ENCODE peak calls at places on chromosomes 5 and 9, in ten cellular contexts. One of them, this sample, is unnamed.

GRCh38 chr5:120545007-120545406 is 80.9 kb downstream of the PRR16 start:
- DNase-seq in adrenal gland: no peak
- DNase-seq in body of pancreas: no peak
- DNase-seq in Peyer's patch: no peak
- DNase-seq in A549: no peak
- DNase-seq in lower leg skin: no peak
- DNase-seq in sigmoid colon: no peak
- DNase-seq in spleen: no peak
- DNase-seq in heart left ventricle: no peak
- DNase-seq in erythroblast: no peak
- DNase-seq in this sample: no peak

GRCh38 chr5:23468658-23469057 is 38.8 kb upstream of the PRDM9 start:
- DNase-seq in adrenal gland: no peak
- DNase-seq in body of pancreas: no peak
- DNase-seq in Peyer's patch: no peak
- DNase-seq in A549: no peak
- DNase-seq in lower leg skin: no peak
- DNase-seq in sigmoid colon: no peak
- DNase-seq in spleen: no peak
- DNase-seq in heart left ventricle: no peak
- DNase-seq in erythroblast: no peak
- DNase-seq in this sample: no peak

GRCh38 chr9:93156475-93157008 is 22.5 kb upstream of the NINJ1 start:
- DNase-seq in adrenal gland: no peak
- DNase-seq in body of pancreas: no peak
- DNase-seq in Peyer's patch: no peak
- DNase-seq in A549: no peak
- DNase-seq in lower leg skin: no peak
- DNase-seq in sigmoid colon: no peak
- DNase-seq in spleen: no peak
- DNase-seq in heart left ventricle: no peak
- DNase-seq in erythroblast: no peak
- DNase-seq in this sample: no peak

GRCh38 chr9:696332-697090 is 145.0 kb upstream of the DMRT1 start:
- DNase-seq in adrenal gland: peak; percentile 60
- DNase-seq in body of pancreas: peak; percentile 32
- DNase-seq in Peyer's patch: no peak
- DNase-seq in A549: peak; percentile 33
- DNase-seq in lower leg skin: no peak
- DNase-seq in sigmoid colon: peak; percentile 88
- DNase-seq in spleen: no peak
- DNase-seq in heart left ventricle: peak; percentile 54
- DNase-seq in erythroblast: no peak
- DNase-seq in this sample: no peak

GRCh38 chr9:133777871-133778270 is 39.7 kb upstream of the SARDH start:
- DNase-seq in adrenal gland: no peak
- DNase-seq in body of pancreas: no peak
- DNase-seq in Peyer's patch: no peak
- DNase-seq in A549: no peak
- DNase-seq in lower leg skin: no peak
- DNase-seq in sigmoid colon: no peak
- DNase-seq in spleen: peak; percentile 52
- DNase-seq in heart left ventricle: no peak
- DNase-seq in erythroblast: no peak
- DNase-seq in this sample: no peak

GRCh38 chr9:137406085-137406773 is 16.7 kb downstream of the EXD3 start:
- DNase-seq in adrenal gland: no peak
- DNase-seq in body of pancreas: no peak
- DNase-seq in Peyer's patch: peak; percentile 57
- DNase-seq in A549: no peak
- DNase-seq in lower leg skin: no peak
- DNase-seq in sigmoid colon: no peak
- DNase-seq in spleen: no peak
- DNase-seq in heart left ventricle: no peak
- DNase-seq in erythroblast: peak; percentile 51
- DNase-seq in this sample: peak; percentile 57

GRCh38 chr5:16736158-16736994 is 119.6 kb upstream of the RETREG1 start:
- DNase-seq in adrenal gland: peak; percentile 27
- DNase-seq in body of pancreas: peak; percentile 80
- DNase-seq in Peyer's patch: peak; percentile 55
- DNase-seq in A549: no peak
- DNase-seq in lower leg skin: peak; percentile 81
- DNase-seq in sigmoid colon: no peak
- DNase-seq in spleen: no peak
- DNase-seq in heart left ventricle: peak; percentile 23
- DNase-seq in erythroblast: peak; percentile 16
- DNase-seq in this sample: no peak

GRCh38 chr5:141816598-141817399 is 61.4 kb downstream of the PCDH1 start:
- DNase-seq in adrenal gland: no peak
- DNase-seq in body of pancreas: no peak
- DNase-seq in Peyer's patch: no peak
- DNase-seq in A549: no peak
- DNase-seq in lower leg skin: no peak
- DNase-seq in sigmoid colon: no peak
- DNase-seq in spleen: peak; percentile 45
- DNase-seq in heart left ventricle: peak; percentile 65
- DNase-seq in erythroblast: no peak
- DNase-seq in this sample: no peak

GRCh38 chr5:14365831-14366435 is 215.7 kb upstream of the OTULINL start:
- DNase-seq in adrenal gland: no peak
- DNase-seq in body of pancreas: no peak
- DNase-seq in Peyer's patch: no peak
- DNase-seq in A549: no peak
- DNase-seq in lower leg skin: no peak
- DNase-seq in sigmoid colon: no peak
- DNase-seq in spleen: no peak
- DNase-seq in heart left ventricle: no peak
- DNase-seq in erythroblast: no peak
- DNase-seq in this sample: no peak

GRCh38 chr5:14367364-14367763 is 214.2 kb upstream of the OTULINL start:
- DNase-seq in adrenal gland: no peak
- DNase-seq in body of pancreas: no peak
- DNase-seq in Peyer's patch: no peak
- DNase-seq in A549: no peak
- DNase-seq in lower leg skin: no peak
- DNase-seq in sigmoid colon: no peak
- DNase-seq in spleen: no peak
- DNase-seq in heart left ventricle: no peak
- DNase-seq in erythroblast: no peak
- DNase-seq in this sample: no peak

GRCh38 chr5:14364576-14365472 is 216.8 kb upstream of the OTULINL start:
- DNase-seq in adrenal gland: no peak
- DNase-seq in body of pancreas: peak; percentile 77
- DNase-seq in Peyer's patch: no peak
- DNase-seq in A549: peak; percentile 13
- DNase-seq in lower leg skin: no peak
- DNase-seq in sigmoid colon: no peak
- DNase-seq in spleen: no peak
- DNase-seq in heart left ventricle: no peak
- DNase-seq in erythroblast: peak; percentile 23
- DNase-seq in this sample: no peak

GRCh38 chr5:14364096-14364495 is 217.5 kb upstream of the OTULINL start:
- DNase-seq in adrenal gland: no peak
- DNase-seq in body of pancreas: no peak
- DNase-seq in Peyer's patch: no peak
- DNase-seq in A549: no peak
- DNase-seq in lower leg skin: no peak
- DNase-seq in sigmoid colon: no peak
- DNase-seq in spleen: no peak
- DNase-seq in heart left ventricle: no peak
- DNase-seq in erythroblast: peak; percentile 51
- DNase-seq in this sample: no peak

DNA sequence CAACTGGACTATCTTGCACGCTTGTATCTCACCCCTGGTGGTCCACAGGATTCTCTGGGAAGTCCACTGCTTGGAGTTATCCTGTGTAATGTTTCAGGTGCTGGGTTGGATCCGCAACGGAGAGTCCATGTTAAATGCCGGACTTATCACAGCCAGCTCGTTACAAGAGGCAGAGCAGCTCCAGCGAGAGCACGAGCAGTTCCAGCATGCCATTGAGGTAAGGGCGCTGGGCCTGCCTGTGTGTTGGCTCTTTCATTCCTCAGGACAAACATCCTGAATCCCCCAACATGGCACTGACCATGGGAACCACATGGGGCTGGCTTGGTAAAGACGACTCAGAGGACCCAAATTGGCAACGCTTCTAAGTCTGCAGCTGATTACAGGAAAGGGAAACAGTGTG is 214.8 kb upstream of the OTULINL start:
- DNase-seq in adrenal gland: no peak
- DNase-seq in body of pancreas: no peak
- DNase-seq in Peyer's patch: no peak
- DNase-seq in A549: no peak
- DNase-seq in lower leg skin: no peak
- DNase-seq in sigmoid colon: no peak
- DNase-seq in spleen: no peak
- DNase-seq in heart left ventricle: no peak
- DNase-seq in erythroblast: no peak
- DNase-seq in this sample: no peak
- TF ChIP-seq POLR2A in adrenal gland: no peak
- TF ChIP-seq POLR2A in body of pancreas: no peak
- TF ChIP-seq POLR2A in Peyer's patch: no peak
- TF ChIP-seq POLR2A in A549: no peak
- TF ChIP-seq POLR2A in lower leg skin: no peak
- TF ChIP-seq POLR2A in sigmoid colon: no peak
- TF ChIP-seq POLR2A in spleen: no peak
- TF ChIP-seq POLR2A in heart left ventricle: no peak
- TF ChIP-seq POLR2A in erythroblast: no peak
- TF ChIP-seq POLR2A in this sample: no peak

DNA sequence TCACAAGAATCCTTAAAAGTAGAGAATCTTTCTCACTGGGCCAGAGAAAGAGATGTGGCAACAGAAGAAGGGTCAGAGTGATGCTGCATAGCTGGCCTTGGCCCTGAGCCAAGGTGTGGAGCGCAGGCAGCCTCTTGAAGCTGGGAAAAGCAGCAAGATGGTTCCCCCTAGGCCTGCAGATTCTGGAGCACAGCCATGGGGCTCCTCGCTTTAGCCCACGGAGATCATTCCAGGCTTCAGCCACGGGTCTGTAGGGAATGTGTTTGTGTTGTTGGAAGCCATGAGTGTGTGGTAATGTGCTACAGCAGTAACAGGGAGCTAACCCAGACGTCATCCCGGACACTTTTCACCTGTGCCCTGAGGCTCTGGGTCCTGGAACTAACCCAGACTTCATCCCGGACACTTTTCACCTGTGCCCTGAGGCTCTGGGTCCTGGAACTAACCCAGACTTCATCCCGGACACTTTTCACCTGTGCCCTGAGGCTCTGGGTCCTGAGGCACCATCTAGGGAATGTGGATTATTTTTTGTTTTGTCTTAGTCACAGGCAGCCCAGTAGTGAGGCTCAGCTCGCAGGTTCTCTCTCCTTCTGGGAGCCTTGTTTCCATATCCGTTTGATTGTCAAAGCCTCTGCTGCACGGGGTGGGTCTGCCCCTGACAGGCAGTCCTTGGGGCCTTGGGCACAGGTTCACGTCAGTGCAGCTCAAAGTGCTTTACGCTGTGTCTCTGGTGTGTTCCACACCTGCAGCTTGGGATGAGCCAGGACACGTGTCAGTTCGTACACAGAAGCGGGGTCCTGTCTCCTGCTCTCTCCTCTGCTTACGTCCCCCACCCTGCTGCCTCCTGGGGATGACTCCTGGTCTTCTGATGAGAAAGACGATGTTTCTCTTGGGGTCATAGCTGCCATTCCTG is 56.3 kb upstream of the EXOC3 start:
- DNase-seq in adrenal gland: no peak
- DNase-seq in body of pancreas: no peak
- DNase-seq in Peyer's patch: no peak
- DNase-seq in A549: no peak
- DNase-seq in lower leg skin: peak; percentile 62
- DNase-seq in sigmoid colon: peak; percentile 34
- DNase-seq in spleen: no peak
- DNase-seq in heart left ventricle: no peak
- DNase-seq in erythroblast: no peak
- DNase-seq in this sample: no peak
- TF ChIP-seq POLR2A in adrenal gland: no peak
- TF ChIP-seq POLR2A in body of pancreas: no peak
- TF ChIP-seq POLR2A in Peyer's patch: no peak
- TF ChIP-seq POLR2A in A549: no peak
- TF ChIP-seq POLR2A in lower leg skin: no peak
- TF ChIP-seq POLR2A in sigmoid colon: no peak
- TF ChIP-seq POLR2A in spleen: no peak
- TF ChIP-seq POLR2A in heart left ventricle: no peak
- TF ChIP-seq POLR2A in erythroblast: no peak
- TF ChIP-seq POLR2A in this sample: no peak

GRCh38 chr5:68288756-68289134 is 73.2 kb downstream of the PIK3R1 start:
- DNase-seq in adrenal gland: peak; percentile 43
- DNase-seq in body of pancreas: peak; percentile 62
- DNase-seq in Peyer's patch: peak; percentile 54
- DNase-seq in A549: no peak
- DNase-seq in lower leg skin: no peak
- DNase-seq in sigmoid colon: peak; percentile 69
- DNase-seq in spleen: no peak
- DNase-seq in heart left ventricle: peak; percentile 34
- DNase-seq in erythroblast: peak; percentile 88
- DNase-seq in this sample: peak; percentile 24

GRCh38 chr5:68287631-68287975 is 72.0 kb downstream of the PIK3R1 start:
- DNase-seq in adrenal gland: no peak
- DNase-seq in body of pancreas: no peak
- DNase-seq in Peyer's patch: no peak
- DNase-seq in A549: no peak
- DNase-seq in lower leg skin: no peak
- DNase-seq in sigmoid colon: no peak
- DNase-seq in spleen: no peak
- DNase-seq in heart left ventricle: no peak
- DNase-seq in erythroblast: no peak
- DNase-seq in this sample: no peak

GRCh38 chr5:68289576-68289975 is 74.0 kb downstream of the PIK3R1 start:
- DNase-seq in adrenal gland: no peak
- DNase-seq in body of pancreas: no peak
- DNase-seq in Peyer's patch: no peak
- DNase-seq in A549: no peak
- DNase-seq in lower leg skin: no peak
- DNase-seq in sigmoid colon: no peak
- DNase-seq in spleen: no peak
- DNase-seq in heart left ventricle: no peak
- DNase-seq in erythroblast: peak; percentile 78
- DNase-seq in this sample: no peak

GRCh38 chr5:68286612-68286912 is 71.0 kb downstream of the PIK3R1 start:
- DNase-seq in adrenal gland: no peak
- DNase-seq in body of pancreas: no peak
- DNase-seq in Peyer's patch: no peak
- DNase-seq in A549: no peak
- DNase-seq in lower leg skin: no peak
- DNase-seq in sigmoid colon: no peak
- DNase-seq in spleen: no peak
- DNase-seq in heart left ventricle: no peak
- DNase-seq in erythroblast: no peak
- DNase-seq in this sample: no peak

GRCh38 chr5:68287976-68288755 is 72.6 kb downstream of the PIK3R1 start:
- DNase-seq in adrenal gland: peak; percentile 71
- DNase-seq in body of pancreas: peak; percentile 73
- DNase-seq in Peyer's patch: peak; percentile 84
- DNase-seq in A549: peak; percentile 34
- DNase-seq in lower leg skin: peak; percentile 91
- DNase-seq in sigmoid colon: peak; percentile 81
- DNase-seq in spleen: peak; percentile 91
- DNase-seq in heart left ventricle: peak; percentile 78
- DNase-seq in erythroblast: peak; percentile 88
- DNase-seq in this sample: peak; percentile 75
- TF ChIP-seq POLR2A in adrenal gland: no peak
- TF ChIP-seq POLR2A in body of pancreas: peak; percentile 53
- TF ChIP-seq POLR2A in Peyer's patch: peak; percentile 33
- TF ChIP-seq POLR2A in A549: peak; percentile 25
- TF ChIP-seq POLR2A in lower leg skin: no peak
- TF ChIP-seq POLR2A in sigmoid colon: no peak
- TF ChIP-seq POLR2A in spleen: no peak
- TF ChIP-seq POLR2A in heart left ventricle: no peak
- TF ChIP-seq POLR2A in erythroblast: peak; percentile 46
- TF ChIP-seq POLR2A in this sample: no peak

GRCh38 chr5:95826949-95827595 is 4.5 kb upstream of the GLRX start:
- DNase-seq in adrenal gland: no peak
- DNase-seq in body of pancreas: no peak
- DNase-seq in Peyer's patch: peak; percentile 79
- DNase-seq in A549: no peak
- DNase-seq in lower leg skin: peak; percentile 70
- DNase-seq in sigmoid colon: no peak
- DNase-seq in spleen: no peak
- DNase-seq in heart left ventricle: no peak
- DNase-seq in erythroblast: no peak
- DNase-seq in this sample: no peak
- TF ChIP-seq POLR2A in adrenal gland: no peak
- TF ChIP-seq POLR2A in body of pancreas: no peak
- TF ChIP-seq POLR2A in Peyer's patch: no peak
- TF ChIP-seq POLR2A in A549: no peak
- TF ChIP-seq POLR2A in lower leg skin: no peak
- TF ChIP-seq POLR2A in sigmoid colon: no peak
- TF ChIP-seq POLR2A in spleen: no peak
- TF ChIP-seq POLR2A in heart left ventricle: no peak
- TF ChIP-seq POLR2A in erythroblast: no peak
- TF ChIP-seq POLR2A in this sample: no peak

This sample was measured in ovary.